ENCODE peak calls at places on chromosome 11, in ten cellular contexts. H is CD4-positive, CD25-positive, alpha-beta regulatory T cell; Q is left ventricle myocardium inferior; F is CD8-positive, alpha-beta memory T cell; C is CD4-positive, alpha-beta memory T cell; J is cardiac muscle cell; T is body of pancreas; D is CD8-positive, alpha-beta T cell; E is lung; A is upper lobe of right lung. L is an unnamed sample.

GRCh38 chr11:102794382-102794781 is 3.6 kb downstream of the MMP1 start:
- DNase-seq in D (no peak), C (no peak), H (no peak), J (peak), Q (no peak), A (no peak), T (no peak), F (no peak), E (no peak), L (peak)

GRCh38 chr11:107857550-107858216 is 904 bp downstream of the SLC35F2 start:
- DNase-seq in E (no peak), H (no peak), A (peak), F (peak), T (no peak), C (no peak), J (peak), Q (no peak), D (peak), L (peak)

GRCh38 chr11:68106165-68106940 is 14.8 kb downstream of the CHKA start:
- DNase-seq in C (no peak), F (no peak), T (peak), J (no peak), Q (no peak), D (no peak), A (no peak), H (no peak), E (no peak), L (no peak)

GRCh38 chr11:112160452-112160851 is 3.4 kb downstream of the IL18 start:
- DNase-seq in E (no peak), F (no peak), T (no peak), C (no peak), H (no peak), A (no peak), Q (no peak), D (no peak), J (no peak), L (no peak)

GRCh38 chr11:98104249-98104648 is 916.5 kb upstream of the CNTN5 start:
- DNase-seq in D (no peak), E (no peak), Q (no peak), F (no peak), A (no peak), T (no peak), J (no peak), C (no peak), H (no peak), L (no peak)

GRCh38 chr11:9203715-9204311 is 61.3 kb downstream of the DENND5A start:
- DNase-seq in T (no peak), D (peak), J (peak), F (no peak), C (no peak), A (no peak), Q (no peak), E (no peak), H (no peak), L (peak)

GRCh38 chr11:42225664-42226063 is 766.2 kb upstream of the LRRC4C start:
- DNase-seq in D (no peak), E (no peak), Q (no peak), C (no peak), F (no peak), J (no peak), H (no peak), A (no peak), T (no peak), L (no peak)

GRCh38 chr11:10752061-10752460 is 1.0 kb downstream of the CTR9 start:
- DNase-seq in H (no peak), A (no peak), C (no peak), Q (no peak), F (no peak), E (no peak), J (no peak), D (no peak), T (no peak), L (no peak)

GRCh38 chr11:34311126-34311525 is 46.7 kb downstream of the ABTB2 start:
- DNase-seq in Q (peak), E (no peak), F (no peak), D (no peak), C (no peak), J (peak), A (no peak), H (no peak), T (no peak), L (no peak)

GRCh38 chr11:67581469-67581868 is 2.1 kb upstream of the GSTP1 start:
- DNase-seq in F (no peak), T (peak), J (no peak), E (peak), D (no peak), A (no peak), Q (no peak), C (no peak), H (no peak), L (peak)

GRCh38 chr11:115170133-115170815 is 333.9 kb downstream of the CADM1 start:
- DNase-seq in Q (no peak), E (no peak), A (no peak), F (no peak), D (no peak), C (no peak), T (peak), J (peak), H (no peak), L (peak)

GRCh38 chr11:39732002-39732401 is 1727.5 kb downstream of the LRRC4C start:
- DNase-seq in A (no peak), H (no peak), Q (no peak), J (no peak), D (no peak), F (no peak), C (no peak), T (no peak), E (no peak), L (no peak)

GRCh38 chr11:48169706-48170105 is 46.9 kb upstream of the OR4B1 start:
- DNase-seq in Q (peak), J (peak), T (no peak), E (no peak), F (no peak), A (no peak), H (no peak), D (no peak), C (no peak), L (no peak)

GRCh38 chr11:61532136-61533038 is 23.8 kb downstream of the LRRC10B start:
- DNase-seq in T (peak), A (no peak), J (peak), F (peak), Q (no peak), C (no peak), D (peak), H (peak), E (peak), L (peak)

GRCh38 chr11:2901854-2902783 is 16.5 kb upstream of the CDKN1C start:
- DNase-seq in F (peak), E (peak), T (peak), C (peak), J (peak), A (peak), Q (peak), D (peak), H (peak), L (peak)
- H3K27ac ChIP-seq in F (peak), E (peak), T (peak), C (peak), J (no peak), A (peak), Q (peak), D (peak), H (peak), L (no peak)

DNA sequence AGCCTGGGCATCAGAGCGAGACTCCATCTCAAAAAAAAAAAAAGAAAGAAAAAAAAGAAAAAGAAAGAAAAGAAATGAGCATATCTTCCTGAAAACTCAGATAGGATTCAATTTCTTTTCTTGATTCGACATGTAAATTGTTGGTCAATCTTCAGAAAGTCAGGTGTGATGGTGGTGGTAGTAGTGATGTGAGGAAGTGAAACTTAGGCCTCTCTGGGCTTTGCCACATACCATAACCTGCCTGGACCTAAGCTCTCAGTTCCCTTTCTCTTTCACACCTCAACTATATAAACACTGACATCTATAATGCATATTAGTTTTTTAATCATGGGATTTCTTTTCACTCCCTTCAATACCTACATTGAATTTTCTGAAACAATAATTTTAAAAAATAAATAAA is 98.0 kb upstream of the TBCEL start:
- DNase-seq in A (no peak), F (no peak), H (no peak), Q (no peak), J (no peak), D (no peak), T (no peak), C (no peak), E (no peak), L (no peak)
- H3K27ac ChIP-seq in A (no peak), F (no peak), H (no peak), Q (no peak), J (no peak), D (no peak), T (no peak), C (no peak), E (no peak), L (no peak)

GRCh38 chr11:74755395-74755995 is 6.8 kb downstream of the RNF169 start:
- DNase-seq in E (no peak), F (no peak), J (no peak), C (no peak), H (no peak), D (no peak), Q (no peak), A (no peak), T (no peak), L (peak)
- H3K27ac ChIP-seq in E (no peak), F (no peak), J (no peak), C (no peak), H (no peak), D (no peak), Q (no peak), A (peak), T (no peak), L (no peak)

DNA sequence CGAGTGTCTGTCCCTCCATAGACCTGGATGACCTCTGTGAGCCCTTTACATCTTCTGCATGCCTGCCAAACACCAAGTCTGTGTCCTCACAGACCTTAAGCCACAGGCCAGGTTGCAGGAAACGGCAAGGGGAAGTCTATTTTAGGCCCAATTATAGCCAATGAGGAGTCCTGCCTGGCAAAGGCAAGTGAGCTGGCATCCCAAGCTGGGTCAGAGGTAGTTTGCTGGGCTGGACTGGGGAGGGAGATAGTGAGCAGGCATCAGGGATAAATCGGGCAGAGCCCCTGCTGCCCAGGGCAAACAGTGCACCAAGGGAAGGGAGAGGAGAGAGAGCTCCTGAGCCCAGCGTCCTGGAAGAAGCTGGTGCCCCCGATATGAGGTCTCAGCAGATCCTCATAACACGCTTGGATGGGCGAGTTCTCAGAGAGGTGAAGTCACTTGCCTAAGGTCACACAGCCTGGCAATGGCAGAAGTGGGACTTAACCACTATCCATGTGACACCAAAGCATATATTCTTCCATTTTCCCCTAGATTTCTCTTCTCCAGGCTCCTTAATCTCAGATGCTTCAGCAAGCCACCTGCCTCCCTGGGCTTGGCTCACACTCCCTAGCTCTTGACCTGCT is 3.7 kb upstream of the RELT start:
- DNase-seq in E (no peak), T (no peak), C (no peak), A (no peak), J (no peak), H (no peak), Q (no peak), D (no peak), F (no peak), L (peak)
- H3K27ac ChIP-seq in E (no peak), T (no peak), C (no peak), A (no peak), J (no peak), H (no peak), Q (peak), D (no peak), F (no peak), L (no peak)

L was measured in mesendoderm.